ENCODE peak calls at places on chromosomes 12 and 14, in six cellular contexts. L is CD4-positive, alpha-beta memory T cell; I is pancreas; Y is tibial artery; X is lung; A is A549. G is an unnamed sample.

GRCh38 chr12:115444336-115444735 is 760.4 kb upstream of the TBX3 start:
- DNase-seq in X (no peak), L (no peak), A (no peak), Y (no peak), I (no peak), G (no peak)

GRCh38 chr12:5506295-5506694 is 74.4 kb downstream of the NTF3 start:
- DNase-seq in L (no peak), I (no peak), X (no peak), A (no peak), Y (no peak), G (no peak)

GRCh38 chr12:71160585-71160984 is 2.8 kb upstream of the TSPAN8 start:
- DNase-seq in Y (no peak), L (no peak), I (no peak), A (no peak), X (no peak), G (no peak)

GRCh38 chr14:90019824-90020523 is 41.8 kb upstream of the KCNK13 start:
- DNase-seq in X (no peak), A (no peak), Y (no peak), I (no peak), L (no peak), G (no peak)

GRCh38 chr14:23145794-23146422 is 26.9 kb upstream of the CEBPE start:
- DNase-seq in L (no peak), A (no peak), X (no peak), I (no peak), Y (no peak), G (no peak)

GRCh38 chr14:101130861-101131260 is 227.3 kb upstream of the RTL1 start:
- DNase-seq in A (no peak), X (peak; percentile 16), L (no peak), I (no peak), Y (no peak), G (no peak)

GRCh38 chr14:75427482-75428229 is at the start of gene JDP2:
- DNase-seq in L (peak; percentile 50), I (peak; percentile 92), X (peak; percentile 96), A (peak; percentile 64), Y (peak; percentile 93), G (peak; percentile 94)

GRCh38 chr14:57209561-57209960 is 59.1 kb downstream of the EXOC5 start:
- DNase-seq in I (no peak), A (no peak), Y (no peak), L (no peak), X (no peak), G (no peak)

GRCh38 chr12:110533607-110534006 is 31.5 kb downstream of the RAD9B start:
- DNase-seq in L (no peak), X (no peak), A (no peak), Y (no peak), I (no peak), G (no peak)

GRCh38 chr14:105419305-105420091 is at the start of gene MTA1:
- DNase-seq in I (no peak), X (no peak), A (no peak), Y (no peak), L (no peak), G (peak; percentile 54)

GRCh38 chr14:105420141-105420975 is 731 bp downstream of the MTA1 start:
- DNase-seq in Y (no peak), X (no peak), A (no peak), I (no peak), L (no peak), G (no peak)

GRCh38 chr14:105420976-105421674 is 1.5 kb downstream of the MTA1 start:
- DNase-seq in Y (no peak), X (no peak), A (no peak), L (no peak), I (no peak), G (no peak)

GRCh38 chr14:105418269-105419054 is 1.2 kb upstream of the MTA1 start:
- DNase-seq in L (peak; percentile 32), I (no peak), Y (no peak), A (no peak), X (no peak), G (no peak)

DNA sequence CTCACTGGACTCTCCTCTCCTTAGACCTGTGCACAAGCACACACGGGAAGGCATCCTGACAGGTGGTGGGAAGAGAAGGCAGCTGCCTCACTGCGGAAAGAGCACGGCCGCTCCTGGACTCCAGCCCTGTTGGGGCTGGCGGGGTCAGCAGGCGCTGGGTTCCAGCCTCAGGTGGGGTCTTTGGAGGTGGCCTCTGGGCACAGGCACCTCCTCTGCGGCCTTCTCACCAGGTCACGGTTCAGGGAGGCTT is 647 bp upstream of the MTA1 start:
- DNase-seq in Y (no peak), A (no peak), X (no peak), L (no peak), I (no peak), G (no peak)
- H3K27ac ChIP-seq in Y (peak overlapping the region; percentile 81), A (peak overlapping the region; percentile 99), X (peak overlapping the region; percentile 79), L (peak overlapping the region; percentile 48), I (no peak overlapping the region), G (peak overlapping the region; percentile 81)

GRCh38 chr14:62889354-62889753 is 155.9 kb downstream of the KCNH5 start:
- DNase-seq in X (no peak), Y (no peak), A (no peak), I (no peak), L (no peak), G (no peak)

GRCh38 chr14:62897057-62897456 is 148.2 kb downstream of the KCNH5 start:
- DNase-seq in I (no peak), A (no peak), X (no peak), L (no peak), Y (no peak), G (no peak)

DNA sequence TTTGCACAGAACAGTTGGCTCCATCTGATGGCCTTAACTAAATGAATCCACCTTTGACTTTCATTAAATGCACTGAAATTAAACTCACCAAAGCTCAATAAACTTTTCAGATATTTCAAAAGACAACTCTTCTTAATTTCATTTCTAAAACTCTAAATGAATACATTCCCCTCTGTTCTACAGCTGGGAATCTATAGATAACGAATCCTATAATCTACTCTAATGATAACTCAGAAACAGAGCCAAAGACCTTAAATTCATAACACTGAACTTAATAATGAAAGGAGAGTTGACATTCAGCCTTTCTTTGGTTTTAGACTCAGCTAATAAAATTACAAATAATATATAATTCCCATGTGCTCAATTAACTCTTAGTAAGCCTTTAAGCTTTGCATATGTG is 150.5 kb downstream of the KCNH5 start:
- DNase-seq in I (no peak), X (no peak), L (no peak), Y (no peak), A (no peak), G (no peak)
- H3K27ac ChIP-seq in I (no peak overlapping the region), X (no peak overlapping the region), L (no peak overlapping the region), Y (no peak overlapping the region), A (no peak overlapping the region), G (no peak overlapping the region)

DNA sequence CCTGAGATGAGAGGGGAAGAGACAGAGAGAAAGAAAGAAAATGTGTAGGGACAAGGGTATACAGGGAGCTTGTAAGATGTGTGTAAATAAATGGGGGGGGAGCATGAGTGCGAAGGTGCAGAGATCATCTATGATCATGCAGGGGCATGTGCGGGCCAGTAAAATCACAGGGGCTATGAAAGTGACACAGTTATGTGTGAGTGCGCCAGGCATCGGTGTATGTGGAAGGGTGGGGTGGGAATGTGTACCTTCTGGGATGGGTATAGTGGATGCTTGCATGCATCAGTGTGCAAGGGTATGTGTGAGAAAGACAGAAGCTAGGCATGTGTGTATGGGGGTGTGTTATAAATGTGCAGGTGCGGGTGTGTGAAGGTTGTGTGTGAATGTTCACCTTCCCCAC is 18.4 kb upstream of the KRT78 start:
- DNase-seq in A (no peak), Y (no peak), I (no peak), X (no peak), L (no peak), G (no peak)
- H3K27ac ChIP-seq in A (peak overlapping the region; percentile 70), Y (no peak overlapping the region), I (no peak overlapping the region), X (no peak overlapping the region), L (no peak overlapping the region), G (no peak overlapping the region)

GRCh38 chr14:32621585-32621984 is 292.5 kb downstream of the AKAP6 start:
- DNase-seq in Y (no peak), L (no peak), X (no peak), I (no peak), A (no peak), G (no peak)
- H3K27ac ChIP-seq in Y (no peak overlapping the region), L (no peak overlapping the region), X (no peak overlapping the region), I (no peak overlapping the region), A (no peak overlapping the region), G (no peak overlapping the region)

GRCh38 chr14:98605043-98605442 is 667.0 kb downstream of the BCL11B start:
- DNase-seq in L (no peak), A (no peak), X (no peak), I (no peak), Y (no peak), G (no peak)

GRCh38 chr14:98606041-98606640 is 665.9 kb downstream of the BCL11B start:
- DNase-seq in I (no peak), A (no peak), L (no peak), Y (no peak), X (no peak), G (no peak)

GRCh38 chr14:98606816-98607215 is 665.2 kb downstream of the BCL11B start:
- DNase-seq in I (no peak), X (no peak), A (no peak), Y (no peak), L (no peak), G (no peak)

GRCh38 chr14:98599082-98599481 is 672.9 kb downstream of the BCL11B start:
- DNase-seq in X (peak; percentile 16), A (no peak), Y (no peak), I (no peak), L (no peak), G (no peak)

GRCh38 chr14:98602983-98603382 is 669.0 kb downstream of the BCL11B start:
- DNase-seq in A (no peak), L (no peak), X (no peak), Y (no peak), I (no peak), G (no peak)
- H3K27ac ChIP-seq in A (no peak overlapping the region), L (no peak overlapping the region), X (no peak overlapping the region), Y (no peak overlapping the region), I (no peak overlapping the region), G (no peak overlapping the region)

GRCh38 chr12:107091989-107092641 is 1.2 kb downstream of the CRY1 start:
- DNase-seq in A (peak; percentile 75), Y (peak; percentile 34), I (peak; percentile 51), L (peak; percentile 61), X (peak; percentile 32), G (peak; percentile 20)

GRCh38 chr12:107092669-107093546 is 441 bp downstream of the CRY1 start:
- DNase-seq in Y (peak; percentile 51), I (peak; percentile 57), X (peak; percentile 42), A (peak; percentile 20), L (peak; percentile 89), G (peak; percentile 47)

GRCh38 chr12:107093547-107094448 is at the start of gene CRY1:
- DNase-seq in L (peak; percentile 92), Y (peak; percentile 95), X (peak; percentile 96), A (peak; percentile 79), I (peak; percentile 96), G (peak; percentile 95)

GRCh38 chr12:107088912-107089311 is 4.4 kb downstream of the CRY1 start:
- DNase-seq in A (no peak), I (no peak), Y (no peak), L (no peak), X (no peak), G (no peak)

DNA sequence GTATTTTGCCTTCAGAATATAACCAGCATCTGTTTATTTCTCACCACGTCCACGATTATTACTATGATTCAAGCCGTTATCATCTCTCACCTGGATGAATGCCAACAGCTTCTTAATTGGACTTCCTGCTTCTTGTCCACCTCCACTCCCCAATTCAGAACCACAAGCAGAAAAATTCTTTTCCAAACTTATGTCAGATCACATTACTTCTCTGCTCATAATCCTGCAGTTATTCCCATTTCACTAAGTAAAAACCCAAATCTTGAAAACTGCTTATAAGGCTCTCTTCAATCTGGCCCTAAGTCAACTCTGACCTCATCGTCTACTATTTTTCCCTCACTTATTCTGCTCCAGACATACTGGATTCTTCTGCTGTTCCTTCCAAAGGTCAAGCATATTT is 2.0 kb downstream of the CRY1 start:
- DNase-seq in I (no peak), Y (no peak), X (no peak), L (no peak), A (no peak), G (no peak)
- H3K27ac ChIP-seq in I (peak overlapping the region; percentile 96), Y (peak overlapping the region; percentile 88), X (peak overlapping the region; percentile 56), L (peak overlapping the region; percentile 99), A (no peak overlapping the region), G (peak overlapping the region; percentile 96)